ENCODE peak calls at places on chromosomes 1 and 21, in nine cellular contexts. H, C, M, R, T, A, K, N and O are unnamed samples.

GRCh38 chr1:91507330-91507729 is 6.7 kb downstream of the CDC7 start:
- DNase-seq in H (no peak), C (no peak), M (no peak), R (no peak), T (no peak), A (no peak), K (no peak), N (no peak), O (no peak)

GRCh38 chr1:159168043-159168442 is 3.4 kb upstream of the CADM3 start:
- DNase-seq in H (no peak), C (no peak), M (no peak), R (no peak), T (no peak), A (no peak), K (no peak), N (no peak), O (no peak)

GRCh38 chr1:23810818-23811420 is 10.4 kb upstream of the GALE start:
- DNase-seq in H (no peak), C (peak), M (no peak), R (no peak), T (peak), A (no peak), K (no peak), N (no peak), O (no peak)

GRCh38 chr21:16304700-16305099 is 574.9 kb downstream of the USP25 start:
- DNase-seq in H (no peak), C (no peak), M (no peak), R (no peak), T (no peak), A (no peak), K (no peak), N (no peak), O (no peak)

GRCh38 chr21:34732388-34732821 is 63.6 kb downstream of the CLIC6 start:
- DNase-seq in H (no peak), C (no peak), M (no peak), R (no peak), T (no peak), A (no peak), K (no peak), N (no peak), O (no peak)

GRCh38 chr1:231518485-231519035 is 9.9 kb upstream of the TSNAX start:
- DNase-seq in H (no peak), C (no peak), M (no peak), R (no peak), T (no peak), A (no peak), K (no peak), N (no peak), O (no peak)

GRCh38 chr21:42460391-42461184 is 35.4 kb downstream of the RSPH1 start:
- DNase-seq in H (no peak), C (peak), M (peak), R (peak), T (peak), A (no peak), K (peak), N (peak), O (no peak)

GRCh38 chr21:42463861-42464515 is 32.0 kb downstream of the RSPH1 start:
- DNase-seq in H (peak), C (peak), M (no peak), R (peak), T (peak), A (no peak), K (peak), N (peak), O (no peak)

GRCh38 chr1:15957221-15958090 is 18.4 kb downstream of the ZBTB17 start:
- DNase-seq in H (peak), C (peak), M (no peak), R (no peak), T (no peak), A (no peak), K (no peak), N (no peak), O (no peak)

GRCh38 chr21:42056996-42057689 is 14.0 kb upstream of the UMODL1 start:
- DNase-seq in H (peak), C (no peak), M (no peak), R (no peak), T (no peak), A (no peak), K (no peak), N (no peak), O (no peak)